ENCODE peak calls at places on chromosomes 1 and 21, in nine cellular contexts. L is cardiac muscle cell; B is CD8-positive, alpha-beta memory T cell; G is BJ; J is AG04450; W is CD8-positive, alpha-beta T cell; K is HCT116; X is dorsolateral prefrontal cortex; Q is skeletal muscle cell. Z is an unnamed sample.

GRCh38 chr1:237748192-237748591 is 142.5 kb downstream of the ZP4 start:
- DNase-seq in J (no peak), B (no peak), X (no peak), W (no peak), Q (no peak), K (no peak), G (no peak), L (no peak), Z (peak)

GRCh38 chr1:167584581-167584980 is 31.0 kb upstream of the CREG1 start:
- DNase-seq in J (no peak), X (no peak), K (no peak), Q (no peak), G (no peak), L (no peak), W (no peak), B (no peak), Z (no peak)

GRCh38 chr1:44485229-44485932 is 80.3 kb downstream of the RNF220 start:
- DNase-seq in B (no peak), G (peak), L (no peak), X (no peak), Q (peak), W (no peak), K (no peak), J (peak), Z (no peak)

GRCh38 chr1:234848972-234849641 is 239.1 kb upstream of the IRF2BP2 start:
- DNase-seq in Q (peak), G (peak), W (no peak), X (no peak), J (no peak), K (no peak), B (no peak), L (no peak), Z (no peak)

GRCh38 chr1:208243522-208243850 is 698 bp downstream of the PLXNA2 start:
- DNase-seq in G (no peak), L (no peak), K (no peak), X (no peak), J (no peak), Q (no peak), B (no peak), W (peak), Z (no peak)

GRCh38 chr1:204299828-204300365 is 59.8 kb downstream of the PLEKHA6 start:
- DNase-seq in L (no peak), J (no peak), G (no peak), K (no peak), X (no peak), B (no peak), W (no peak), Q (no peak), Z (peak)

GRCh38 chr1:36965301-36966159 is 68.8 kb downstream of the GRIK3 start:
- DNase-seq in L (no peak), Q (no peak), X (no peak), J (no peak), K (no peak), G (no peak), W (no peak), B (no peak), Z (no peak)

GRCh38 chr1:231107186-231107585 is 54.7 kb upstream of the TRIM67 start:
- DNase-seq in Q (no peak), W (no peak), J (no peak), X (no peak), B (no peak), K (no peak), G (no peak), L (no peak), Z (no peak)

GRCh38 chr1:3018051-3018471 is 3.2 kb upstream of the ACTRT2 start:
- DNase-seq in G (no peak), B (no peak), W (no peak), K (no peak), Q (no peak), J (no peak), L (no peak), X (no peak), Z (no peak)

GRCh38 chr1:208187499-208188041 is 56.6 kb downstream of the PLXNA2 start:
- DNase-seq in G (no peak), K (no peak), Q (no peak), X (no peak), B (no peak), W (no peak), L (no peak), J (no peak), Z (no peak)

GRCh38 chr1:117162806-117163205 is 41.3 kb upstream of the TRIM45 start:
- DNase-seq in G (no peak), W (no peak), B (no peak), L (no peak), K (no peak), X (no peak), Q (peak), J (no peak), Z (no peak)

GRCh38 chr1:36834586-36834985 is 199.7 kb downstream of the GRIK3 start:
- DNase-seq in Q (no peak), J (no peak), X (no peak), K (no peak), B (no peak), W (no peak), L (no peak), G (no peak), Z (no peak)

GRCh38 chr21:33308586-33309490 is 15.9 kb upstream of the IFNAR1 start:
- DNase-seq in G (no peak), J (no peak), W (no peak), Q (peak), K (no peak), B (no peak), L (no peak), X (no peak), Z (peak)

GRCh38 chr1:201565771-201566528 is 27.0 kb downstream of the NAV1 start:
- DNase-seq in J (no peak), K (no peak), Q (no peak), B (no peak), X (no peak), G (no peak), W (no peak), L (no peak), Z (no peak)

GRCh38 chr1:67535474-67535873 is 105.3 kb upstream of the SERBP1 start:
- DNase-seq in B (no peak), L (peak), W (peak), G (peak), Q (peak), K (peak), J (peak), X (peak), Z (peak)

GRCh38 chr1:8487249-8487648 is 169.3 kb downstream of the SLC45A1 start:
- DNase-seq in B (no peak), W (no peak), K (no peak), L (no peak), Q (no peak), G (no peak), J (no peak), X (no peak), Z (no peak)

GRCh38 chr1:93591833-93592635 is 89.6 kb downstream of the BCAR3 start:
- DNase-seq in B (peak), Q (no peak), L (no peak), K (no peak), W (peak), G (no peak), X (no peak), J (no peak), Z (peak)

GRCh38 chr1:64691631-64692030 is 53.2 kb upstream of the RAVER2 start:
- DNase-seq in L (no peak), J (no peak), B (no peak), Q (no peak), X (no peak), G (no peak), K (no peak), W (no peak), Z (no peak)

GRCh38 chr21:18275740-18276139 is 31.1 kb downstream of the CHODL start:
- DNase-seq in Q (no peak), G (no peak), X (no peak), K (no peak), L (no peak), J (no peak), W (no peak), B (no peak), Z (no peak)

GRCh38 chr1:198156111-198156744 is 570 bp upstream of the NEK7 start:
- DNase-seq in G (no peak), Q (no peak), J (no peak), X (no peak), K (peak), B (peak), L (peak), W (peak), Z (peak)

GRCh38 chr1:89884718-89885596 is 64.1 kb downstream of the LRRC8D start:
- DNase-seq in G (no peak), W (no peak), J (no peak), Q (no peak), B (no peak), X (no peak), K (no peak), L (no peak), Z (no peak)

GRCh38 chr1:119687391-119688079 is 24.2 kb upstream of the PHGDH start:
- DNase-seq in B (no peak), W (no peak), Q (no peak), G (no peak), J (no peak), K (no peak), L (no peak), X (no peak), Z (no peak)

GRCh38 chr21:34582506-34583150 is 32.3 kb downstream of the RCAN1 start:
- DNase-seq in B (no peak), W (no peak), G (no peak), J (peak), Q (no peak), L (peak), X (no peak), K (no peak), Z (no peak)

GRCh38 chr1:72003092-72003491 is 279.2 kb downstream of the NEGR1 start:
- DNase-seq in Q (no peak), B (no peak), L (no peak), J (no peak), K (no peak), X (no peak), G (no peak), W (no peak), Z (no peak)

DNA sequence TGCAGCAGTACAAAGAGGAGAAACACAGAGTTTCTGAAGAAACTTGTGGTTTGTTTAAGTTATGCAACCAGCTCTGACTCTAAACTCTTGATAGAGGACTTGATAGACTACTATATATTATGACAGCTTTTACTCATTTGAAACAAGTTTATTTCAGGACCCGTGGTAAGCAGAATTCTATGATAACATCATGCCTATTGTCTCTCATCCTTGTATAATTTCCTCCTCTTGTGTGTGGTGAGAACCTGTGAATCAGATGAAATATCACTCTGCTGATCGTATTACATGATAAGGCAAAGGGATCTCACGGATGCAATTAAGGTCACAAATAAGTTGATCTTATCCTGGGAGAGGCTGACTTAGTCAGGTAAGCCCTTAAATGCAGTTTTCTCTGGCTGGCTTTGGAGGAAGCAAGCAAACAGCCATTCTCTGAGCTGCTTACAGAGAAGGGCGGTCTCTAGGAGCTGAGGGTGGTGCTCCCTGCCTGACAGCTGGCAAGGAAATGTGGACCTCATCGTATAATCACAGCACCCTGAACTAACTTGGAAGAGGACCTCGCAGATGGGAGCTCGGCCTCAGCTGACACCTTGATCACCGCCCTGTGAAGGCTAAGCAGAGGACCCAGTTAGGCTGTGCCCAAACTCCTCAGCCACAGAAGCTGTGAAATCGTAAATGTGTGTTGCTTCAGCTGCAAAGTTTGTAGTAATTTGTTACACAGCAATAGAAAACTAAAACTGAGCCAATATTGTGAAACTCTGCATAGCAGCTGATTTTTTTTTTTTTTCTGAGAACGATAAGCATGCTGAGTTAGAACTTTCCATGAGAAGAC is 151.1 kb upstream of the DPT start:
- DNase-seq in J (no peak), K (no peak), B (no peak), X (peak), W (no peak), G (no peak), L (peak), Q (no peak), Z (no peak)
- H3K4me3 ChIP-seq in J (no peak), K (no peak), B (no peak), X (no peak), W (no peak), G (no peak), L (no peak), Q (no peak), Z (no peak)

GRCh38 chr1:16151200-16151708 is 4.6 kb downstream of the EPHA2 start:
- DNase-seq in G (no peak), K (no peak), X (no peak), W (no peak), J (no peak), Q (no peak), B (no peak), L (peak), Z (no peak)
- H3K4me3 ChIP-seq in G (no peak), K (no peak), X (no peak), W (no peak), J (peak), Q (no peak), B (no peak), L (no peak), Z (no peak)

GRCh38 chr1:245840971-245841370 is 666.1 kb downstream of the SMYD3 start:
- DNase-seq in L (no peak), X (no peak), G (no peak), Q (no peak), K (no peak), B (no peak), W (no peak), J (no peak), Z (no peak)

GRCh38 chr1:245837741-245838140 is 669.3 kb downstream of the SMYD3 start:
- DNase-seq in G (no peak), X (no peak), W (no peak), L (no peak), J (no peak), Q (no peak), B (no peak), K (no peak), Z (no peak)

GRCh38 chr1:245842106-245842505 is 665.0 kb downstream of the SMYD3 start:
- DNase-seq in K (no peak), W (no peak), B (no peak), G (no peak), X (no peak), J (no peak), L (no peak), Q (no peak), Z (no peak)

DNA sequence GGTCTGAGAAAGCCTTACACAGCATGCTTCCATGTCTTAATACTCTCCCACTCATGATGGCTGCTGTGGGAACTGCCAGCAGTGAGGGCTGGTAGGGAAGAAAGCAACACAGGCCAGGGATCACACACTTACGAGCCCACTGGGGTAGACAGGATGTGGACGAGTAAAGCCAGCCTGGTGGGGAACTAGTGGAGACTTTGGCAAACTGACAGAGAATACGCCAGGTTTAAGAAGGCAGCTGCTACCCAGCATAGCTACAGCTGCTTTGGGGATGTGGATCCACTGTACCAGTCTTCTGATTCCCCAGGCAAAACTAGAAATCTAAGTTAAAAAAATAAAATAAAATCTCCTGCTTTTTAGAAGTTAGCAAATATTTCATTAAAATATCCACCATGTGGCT is 664.0 kb downstream of the SMYD3 start:
- DNase-seq in W (no peak), Q (no peak), L (no peak), J (no peak), X (no peak), G (no peak), K (no peak), B (no peak), Z (no peak)
- H3K4me3 ChIP-seq in W (no peak), Q (no peak), L (no peak), J (no peak), X (no peak), G (no peak), K (no peak), B (no peak), Z (no peak)

DNA sequence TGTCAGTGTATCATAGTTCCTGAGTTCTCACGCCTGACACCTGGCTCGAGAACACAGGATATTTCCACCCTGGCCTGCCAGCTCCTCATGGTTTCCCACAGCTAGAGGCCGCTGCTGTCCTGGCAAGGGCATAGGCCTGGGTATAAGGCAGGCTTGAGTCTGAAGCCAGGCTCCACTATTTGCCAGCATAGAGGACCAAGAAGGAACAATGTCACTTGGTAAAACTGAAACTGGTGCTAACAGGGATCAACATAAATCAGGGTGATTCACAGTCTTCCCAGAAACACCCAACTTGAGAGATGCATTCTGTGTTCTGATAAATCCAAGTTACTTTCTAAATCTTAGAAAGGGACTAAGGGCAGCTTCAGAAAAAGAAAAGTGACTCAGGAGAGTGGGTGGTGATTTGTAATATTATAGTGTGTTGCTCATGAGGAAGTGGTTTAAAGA is 6.9 kb upstream of the S100A2 start:
- DNase-seq in J (no peak), L (peak), X (peak), B (peak), G (no peak), W (peak), K (peak), Q (peak), Z (peak)
- H3K4me3 ChIP-seq in J (peak), L (no peak), X (no peak), B (no peak), G (no peak), W (no peak), K (peak), Q (no peak), Z (no peak)

Z was measured in BE2C.